ENCODE peak calls at places on chromosomes 6 and 20, in five cellular contexts. I is glutamatergic neuron, N is anterior cingulate cortex, Z is GM23248, D is progenitor cell of endocrine pancreas. P is an unnamed sample.

GRCh38 chr6:11618533-11618932 is 81.0 kb downstream of the TMEM170B start:
- DNase-seq in N (no peak), Z (peak), D (no peak), I (no peak), P (no peak)

GRCh38 chr6:139686308-139686707 is 311.9 kb upstream of the CITED2 start:
- DNase-seq in D (no peak), Z (peak), N (no peak), I (no peak), P (no peak)

GRCh38 chr6:151679081-151679480 is 128.4 kb upstream of the ESR1 start:
- DNase-seq in Z (peak), D (no peak), N (no peak), I (no peak), P (no peak)

GRCh38 chr6:12208190-12208589 is 82.0 kb upstream of the EDN1 start:
- DNase-seq in D (no peak), Z (peak), I (no peak), N (no peak), P (no peak)

GRCh38 chr6:167093922-167094432 is 28.9 kb upstream of the CCR6 start:
- DNase-seq in N (no peak), I (no peak), Z (peak), D (no peak), P (no peak)

GRCh38 chr6:52176550-52176949 is 9.6 kb upstream of the IL17A start:
- DNase-seq in I (no peak), Z (no peak), N (no peak), D (no peak), P (no peak)

GRCh38 chr6:110654096-110654820 is 161.0 kb downstream of the CDK19 start:
- DNase-seq in Z (peak), D (no peak), I (no peak), N (no peak), P (no peak)

GRCh38 chr6:18253635-18254034 is 10.7 kb downstream of the DEK start:
- DNase-seq in N (no peak), I (no peak), Z (no peak), D (no peak), P (no peak)

GRCh38 chr6:119012521-119012920 is 65.9 kb downstream of the FAM184A start:
- DNase-seq in N (no peak), D (no peak), Z (no peak), I (no peak), P (no peak)

GRCh38 chr6:16355699-16356481 is 117.5 kb downstream of the GMPR start:
- DNase-seq in D (no peak), I (no peak), Z (peak), N (no peak), P (no peak)

GRCh38 chr20:52500150-52500549 is 308.6 kb upstream of the ZFP64 start:
- DNase-seq in D (no peak), Z (no peak), I (no peak), N (no peak), P (no peak)

GRCh38 chr6:169997187-169997929 is 245.9 kb downstream of the ERMARD start:
- DNase-seq in Z (no peak), N (no peak), I (no peak), D (no peak), P (no peak)

GRCh38 chr6:106883808-106884262 is 90.7 kb downstream of the CD24 start:
- DNase-seq in N (no peak), I (no peak), D (no peak), Z (no peak), P (no peak)

GRCh38 chr6:17984822-17985660 is 2.4 kb downstream of the KIF13A start:
- DNase-seq in N (no peak), Z (peak), I (no peak), D (no peak), P (no peak)

GRCh38 chr20:34579936-34580587 is 21.5 kb downstream of the MAP1LC3A start:
- DNase-seq in N (no peak), I (no peak), D (no peak), Z (peak), P (no peak)

GRCh38 chr6:164616917-164617524 is 692.4 kb downstream of the C6orf118 start:
- DNase-seq in I (no peak), D (no peak), Z (no peak), N (no peak), P (no peak)

GRCh38 chr6:45607818-45608217 is 230.1 kb upstream of the SUPT3H start:
- DNase-seq in I (no peak), Z (peak), N (no peak), D (no peak), P (no peak)

GRCh38 chr20:23613676-23614075 is 8.0 kb upstream of the CST9 start:
- DNase-seq in D (no peak), Z (no peak), N (no peak), I (no peak), P (no peak)

GRCh38 chr20:64107736-64108457 is 532 bp upstream of the NPBWR2 start:
- DNase-seq in I (peak), N (no peak), Z (no peak), D (no peak), P (no peak)

GRCh38 chr6:98532004-98532403 is 302.4 kb upstream of the POU3F2 start:
- DNase-seq in Z (no peak), D (no peak), N (no peak), I (no peak), P (no peak)

GRCh38 chr6:124670801-124671200 is 291.4 kb upstream of the RNF217 start:
- DNase-seq in D (no peak), Z (no peak), N (no peak), I (no peak), P (no peak)

GRCh38 chr20:59765599-59766177 is 161.3 kb downstream of the PHACTR3 start:
- DNase-seq in Z (peak), D (peak), I (no peak), N (no peak), P (no peak)

GRCh38 chr6:138017156-138017757 is 90.0 kb downstream of the PERP start:
- DNase-seq in I (no peak), N (no peak), Z (no peak), D (no peak), P (no peak)

GRCh38 chr6:7086488-7086887 is 21.3 kb upstream of the RREB1 start:
- DNase-seq in N (no peak), I (no peak), Z (peak), D (no peak), P (no peak)

GRCh38 chr6:163176097-163176496 is 238.4 kb upstream of the QKI start:
- DNase-seq in I (no peak), N (no peak), D (no peak), Z (no peak), P (no peak)

GRCh38 chr20:46135856-46136633 is 17.9 kb downstream of the CD40 start:
- DNase-seq in Z (no peak), I (no peak), N (peak), D (no peak), P (no peak)

GRCh38 chr6:16991981-16992629 is 109.7 kb upstream of the STMND1 start:
- DNase-seq in D (no peak), N (no peak), I (no peak), Z (peak), P (no peak)

GRCh38 chr20:54144847-54145246 is 28.9 kb downstream of the CYP24A1 start:
- DNase-seq in I (no peak), D (no peak), Z (no peak), N (no peak), P (no peak)

GRCh38 chr6:13334953-13335352 is 6.6 kb upstream of the TBC1D7 start:
- DNase-seq in D (no peak), Z (peak), N (no peak), I (no peak), P (no peak)

GRCh38 chr6:74967821-74968220 is 238.0 kb downstream of the COL12A1 start:
- DNase-seq in I (no peak), D (no peak), N (no peak), Z (no peak), P (no peak)

GRCh38 chr20:52150440-52151258 is 40.9 kb downstream of the ZFP64 start:
- DNase-seq in Z (peak), D (no peak), I (no peak), N (no peak), P (no peak)

GRCh38 chr6:136549359-136550044 is 720 bp downstream of the MAP7 start:
- DNase-seq in I (peak), D (peak), N (no peak), Z (peak), P (no peak)